ENCODE peak calls at places on chromosomes 6 and 20, in five cellular contexts. One of them, this sample, is unnamed.

GRCh38 chr20:58146081-58146734 is 82.2 kb downstream of the ANKRD60 start:
- DNase-seq in AG04450: no peak
- DNase-seq in AG10803: no peak
- DNase-seq in cardiac muscle cell: no peak
- DNase-seq in tibial artery: peak; percentile 72
- DNase-seq in this sample: no peak

GRCh38 chr6:65004283-65004682 is 702.7 kb downstream of the EYS start:
- DNase-seq in AG04450: no peak
- DNase-seq in AG10803: no peak
- DNase-seq in cardiac muscle cell: no peak
- DNase-seq in tibial artery: no peak
- DNase-seq in this sample: no peak

GRCh38 chr6:17940151-17940791 is 47.2 kb downstream of the KIF13A start:
- DNase-seq in AG04450: no peak
- DNase-seq in AG10803: no peak
- DNase-seq in cardiac muscle cell: no peak
- DNase-seq in tibial artery: no peak
- DNase-seq in this sample: no peak

GRCh38 chr6:3455121-3455489 is 1.7 kb downstream of the SLC22A23 start:
- DNase-seq in AG04450: no peak
- DNase-seq in AG10803: no peak
- DNase-seq in cardiac muscle cell: no peak
- DNase-seq in tibial artery: no peak
- DNase-seq in this sample: no peak

GRCh38 chr20:47319517-47320252 is 36.8 kb downstream of the ZMYND8 start:
- DNase-seq in AG04450: no peak
- DNase-seq in AG10803: peak; percentile 90
- DNase-seq in cardiac muscle cell: peak; percentile 96
- DNase-seq in tibial artery: no peak
- DNase-seq in this sample: no peak

GRCh38 chr20:50221501-50222323 is 31.1 kb downstream of the CEBPB start:
- DNase-seq in AG04450: no peak
- DNase-seq in AG10803: peak; percentile 73
- DNase-seq in cardiac muscle cell: peak; percentile 80
- DNase-seq in tibial artery: peak; percentile 70
- DNase-seq in this sample: no peak

GRCh38 chr6:145756170-145756662 is 20.9 kb upstream of the EPM2A start:
- DNase-seq in AG04450: peak; percentile 78
- DNase-seq in AG10803: peak; percentile 97
- DNase-seq in cardiac muscle cell: peak; percentile 99
- DNase-seq in tibial artery: peak; percentile 70
- DNase-seq in this sample: peak; percentile 88

GRCh38 chr6:107179004-107179403 is 63.7 kb upstream of the BEND3 start:
- DNase-seq in AG04450: no peak
- DNase-seq in AG10803: no peak
- DNase-seq in cardiac muscle cell: peak; percentile 32
- DNase-seq in tibial artery: no peak
- DNase-seq in this sample: no peak

GRCh38 chr6:85390105-85390728 is 59.7 kb upstream of the NT5E start:
- DNase-seq in AG04450: no peak
- DNase-seq in AG10803: peak; percentile 33
- DNase-seq in cardiac muscle cell: no peak
- DNase-seq in tibial artery: no peak
- DNase-seq in this sample: no peak

GRCh38 chr20:62973033-62973745 is 20.7 kb downstream of the SLC17A9 start:
- DNase-seq in AG04450: no peak
- DNase-seq in AG10803: no peak
- DNase-seq in cardiac muscle cell: no peak
- DNase-seq in tibial artery: no peak
- DNase-seq in this sample: no peak
- H3K4me3 ChIP-seq in AG04450: no peak overlapping the region
- H3K4me3 ChIP-seq in AG10803: no peak overlapping the region
- H3K4me3 ChIP-seq in cardiac muscle cell: no peak overlapping the region
- H3K4me3 ChIP-seq in tibial artery: no peak overlapping the region
- H3K4me3 ChIP-seq in this sample: no peak overlapping the region

DNA sequence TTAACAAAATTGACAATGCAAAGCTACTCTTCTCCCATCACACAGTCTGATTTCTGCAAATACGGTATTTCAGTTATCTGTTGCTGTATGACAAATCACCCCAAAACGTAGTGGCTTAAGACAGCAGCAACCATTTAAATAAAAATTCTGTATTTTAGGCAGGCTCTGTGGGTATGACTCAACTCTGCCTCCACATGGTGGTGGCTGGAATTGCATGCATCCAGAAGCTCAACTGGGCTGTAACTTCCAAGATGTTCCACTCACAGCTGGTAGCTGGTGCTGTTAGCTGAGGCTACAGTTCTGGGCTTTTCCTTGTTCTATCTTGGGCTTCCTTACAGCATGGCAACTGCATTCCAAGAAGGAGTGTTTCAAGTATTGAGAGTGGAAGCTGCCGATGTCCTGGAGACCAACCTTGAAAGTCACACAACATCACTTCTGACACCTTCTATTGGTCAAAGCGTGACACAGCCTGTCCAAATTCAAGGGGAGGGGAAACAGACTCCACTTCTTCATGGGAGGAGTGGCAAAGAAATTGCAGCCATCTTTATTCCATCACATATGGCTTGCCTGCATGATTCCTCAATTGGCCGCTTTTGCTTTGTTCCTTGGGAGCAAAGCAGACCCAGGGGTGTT is 39.7 kb upstream of the TULP1 start:
- DNase-seq in AG04450: no peak
- DNase-seq in AG10803: peak; percentile 11
- DNase-seq in cardiac muscle cell: peak; percentile 55
- DNase-seq in tibial artery: no peak
- DNase-seq in this sample: no peak
- TF ChIP-seq CTCF in AG04450: peak; percentile 80
- TF ChIP-seq CTCF in AG10803: peak; percentile 73
- TF ChIP-seq CTCF in cardiac muscle cell: peak; percentile 81
- TF ChIP-seq CTCF in tibial artery: peak; percentile 28
- TF ChIP-seq CTCF in this sample: peak; percentile 89

DNA sequence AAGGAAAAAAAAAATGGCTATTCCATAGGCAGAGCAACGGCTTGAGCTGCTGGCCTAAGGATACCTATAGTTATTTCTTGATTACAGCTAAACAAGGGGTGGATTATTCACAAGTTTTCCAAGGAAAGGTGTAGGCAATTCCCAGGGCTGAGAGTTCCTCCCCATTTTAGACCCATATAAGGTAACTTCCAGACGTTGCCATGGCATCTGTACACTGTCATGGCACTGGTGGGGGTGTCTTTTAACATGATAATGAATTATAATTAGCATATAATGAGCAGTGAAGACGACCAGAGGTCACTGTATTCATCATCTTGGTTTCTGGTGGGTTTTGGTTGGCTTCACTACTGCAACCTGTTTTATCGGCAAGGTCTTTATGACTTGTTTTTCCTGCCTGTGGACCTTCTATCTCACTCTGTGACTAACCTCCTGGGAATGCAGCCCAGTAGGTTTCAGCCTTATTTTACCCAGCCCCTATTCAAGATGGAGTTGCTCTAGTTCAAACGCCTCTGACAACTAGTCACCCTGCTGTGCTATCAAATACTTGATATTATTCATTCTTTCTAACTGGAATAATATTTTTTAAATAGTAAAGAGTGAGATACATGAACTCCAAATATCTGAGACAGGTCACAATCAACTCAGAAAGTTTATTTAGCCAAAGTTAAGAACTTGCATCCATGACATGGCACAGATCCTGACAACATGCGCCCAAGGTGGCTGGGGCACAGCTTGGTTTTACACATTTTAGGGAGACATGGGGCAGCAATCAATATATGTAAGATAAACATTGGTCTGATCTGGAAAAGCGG is 1.4 kb upstream of the UFL1 start:
- DNase-seq in AG04450: no peak
- DNase-seq in AG10803: no peak
- DNase-seq in cardiac muscle cell: peak; percentile 49
- DNase-seq in tibial artery: no peak
- DNase-seq in this sample: no peak
- H3K4me3 ChIP-seq in AG04450: peak overlapping the region; percentile 85
- H3K4me3 ChIP-seq in AG10803: peak overlapping the region; percentile 83
- H3K4me3 ChIP-seq in cardiac muscle cell: peak overlapping the region; percentile 85
- H3K4me3 ChIP-seq in tibial artery: peak overlapping the region; percentile 71
- H3K4me3 ChIP-seq in this sample: no peak overlapping the region

GRCh38 chr6:26045046-26045938 is 41.9 kb upstream of the HFE start:
- DNase-seq in AG04450: peak; percentile 82
- DNase-seq in AG10803: peak; percentile 88
- DNase-seq in cardiac muscle cell: peak; percentile 94
- DNase-seq in tibial artery: peak; percentile 86
- DNase-seq in this sample: peak; percentile 87
- TF ChIP-seq CTCF in AG04450: peak; percentile 19
- TF ChIP-seq CTCF in AG10803: peak; percentile 23
- TF ChIP-seq CTCF in cardiac muscle cell: peak; percentile 35
- TF ChIP-seq CTCF in tibial artery: no peak
- TF ChIP-seq CTCF in this sample: peak; percentile 30

This sample was measured in BJ.